ENCODE peak calls at places on chromosome 11, in seven cellular contexts. One of them, this sample, is unnamed.
A peak's percentile ranks its signal among the peaks of the same experiment; 100 is the strongest.

GRCh38 chr11:17932472-17932871 is 80.4 kb downstream of the SERGEF start:
- DNase-seq in K562: no peak
- DNase-seq in HCT116: no peak
- DNase-seq in HepG2: no peak
- DNase-seq in H1: no peak
- DNase-seq in SK-N-SH: no peak
- DNase-seq in GM12878: no peak
- DNase-seq in this sample: no peak

GRCh38 chr11:45333506-45333971 is 47.4 kb upstream of the SYT13 start:
- DNase-seq in GM12878: no peak
- DNase-seq in H1: peak; percentile 55
- DNase-seq in SK-N-SH: peak; percentile 29
- DNase-seq in HepG2: peak; percentile 15
- DNase-seq in K562: peak; percentile 74
- DNase-seq in HCT116: peak; percentile 23
- DNase-seq in this sample: no peak

GRCh38 chr11:123487157-123487744 is 57.2 kb downstream of the GRAMD1B start:
- DNase-seq in HepG2: no peak
- DNase-seq in H1: no peak
- DNase-seq in GM12878: no peak
- DNase-seq in SK-N-SH: no peak
- DNase-seq in K562: no peak
- DNase-seq in HCT116: no peak
- DNase-seq in this sample: no peak

GRCh38 chr11:127275771-127276170 is 275.2 kb upstream of the KIRREL3 start:
- DNase-seq in HCT116: no peak
- DNase-seq in H1: no peak
- DNase-seq in SK-N-SH: no peak
- DNase-seq in K562: no peak
- DNase-seq in HepG2: no peak
- DNase-seq in GM12878: no peak
- DNase-seq in this sample: no peak

GRCh38 chr11:27545035-27545434 is 38.5 kb upstream of the LIN7C start:
- DNase-seq in HCT116: no peak
- DNase-seq in H1: no peak
- DNase-seq in K562: no peak
- DNase-seq in SK-N-SH: no peak
- DNase-seq in GM12878: no peak
- DNase-seq in HepG2: no peak
- DNase-seq in this sample: no peak

GRCh38 chr11:116687458-116688201 is 85.2 kb downstream of the BUD13 start:
- DNase-seq in H1: peak; percentile 87
- DNase-seq in HCT116: no peak
- DNase-seq in GM12878: no peak
- DNase-seq in HepG2: peak; percentile 31
- DNase-seq in K562: no peak
- DNase-seq in SK-N-SH: peak; percentile 16
- DNase-seq in this sample: no peak

GRCh38 chr11:16895306-16895705 is 118.9 kb downstream of the PLEKHA7 start:
- DNase-seq in GM12878: no peak
- DNase-seq in H1: no peak
- DNase-seq in HepG2: no peak
- DNase-seq in SK-N-SH: no peak
- DNase-seq in HCT116: no peak
- DNase-seq in K562: no peak
- DNase-seq in this sample: no peak

GRCh38 chr11:65083134-65083833 is 556 bp downstream of the CDCA5 start:
- DNase-seq in HCT116: no peak
- DNase-seq in H1: no peak
- DNase-seq in HepG2: no peak
- DNase-seq in K562: no peak
- DNase-seq in GM12878: no peak
- DNase-seq in SK-N-SH: peak; percentile 24
- DNase-seq in this sample: no peak

GRCh38 chr11:76330651-76331050 is 50.3 kb downstream of the THAP12 start:
- DNase-seq in GM12878: no peak
- DNase-seq in SK-N-SH: no peak
- DNase-seq in HepG2: no peak
- DNase-seq in H1: no peak
- DNase-seq in K562: no peak
- DNase-seq in HCT116: no peak
- DNase-seq in this sample: no peak

GRCh38 chr11:76322593-76323341 is 58.2 kb downstream of the THAP12 start:
- DNase-seq in HepG2: no peak
- DNase-seq in H1: no peak
- DNase-seq in SK-N-SH: no peak
- DNase-seq in K562: no peak
- DNase-seq in GM12878: no peak
- DNase-seq in HCT116: no peak
- DNase-seq in this sample: no peak

GRCh38 chr11:18706330-18707243 is 8.0 kb downstream of the TMEM86A start:
- DNase-seq in H1: no peak
- DNase-seq in HepG2: no peak
- DNase-seq in GM12878: no peak
- DNase-seq in HCT116: no peak
- DNase-seq in SK-N-SH: peak; percentile 90
- DNase-seq in K562: no peak
- DNase-seq in this sample: no peak

GRCh38 chr11:88103337-88104206 is 71.7 kb downstream of the RAB38 start:
- DNase-seq in HCT116: peak; percentile 85
- DNase-seq in GM12878: peak; percentile 53
- DNase-seq in SK-N-SH: peak; percentile 15
- DNase-seq in HepG2: peak; percentile 52
- DNase-seq in H1: peak; percentile 65
- DNase-seq in K562: peak; percentile 60
- DNase-seq in this sample: no peak

GRCh38 chr11:125950696-125951645 is 5.1 kb downstream of the VSIG10L2 start:
- DNase-seq in HCT116: no peak
- DNase-seq in H1: no peak
- DNase-seq in K562: no peak
- DNase-seq in GM12878: no peak
- DNase-seq in SK-N-SH: peak; percentile 89
- DNase-seq in HepG2: no peak
- DNase-seq in this sample: peak; percentile 60

GRCh38 chr11:131975624-131976420 is 605.4 kb downstream of the NTM start:
- DNase-seq in SK-N-SH: no peak
- DNase-seq in HepG2: no peak
- DNase-seq in K562: no peak
- DNase-seq in HCT116: no peak
- DNase-seq in H1: no peak
- DNase-seq in GM12878: no peak
- DNase-seq in this sample: no peak

GRCh38 chr11:30149998-30150397 is 80.8 kb upstream of the FSHB start:
- DNase-seq in HepG2: no peak
- DNase-seq in SK-N-SH: no peak
- DNase-seq in HCT116: no peak
- DNase-seq in K562: no peak
- DNase-seq in H1: no peak
- DNase-seq in GM12878: no peak
- DNase-seq in this sample: no peak

GRCh38 chr11:30855383-30856006 is 269.3 kb upstream of the MPPED2 start:
- DNase-seq in HepG2: peak; percentile 2
- DNase-seq in H1: no peak
- DNase-seq in HCT116: no peak
- DNase-seq in K562: no peak
- DNase-seq in SK-N-SH: peak; percentile 12
- DNase-seq in GM12878: no peak
- DNase-seq in this sample: peak; percentile 45

GRCh38 chr11:45176996-45177395 is 30.6 kb downstream of the PRDM11 start:
- DNase-seq in GM12878: no peak
- DNase-seq in K562: no peak
- DNase-seq in H1: no peak
- DNase-seq in SK-N-SH: peak; percentile 70
- DNase-seq in HCT116: no peak
- DNase-seq in HepG2: no peak
- DNase-seq in this sample: no peak

GRCh38 chr11:134449713-134450112 is 37.7 kb upstream of the B3GAT1 start:
- DNase-seq in HepG2: no peak
- DNase-seq in GM12878: no peak
- DNase-seq in K562: no peak
- DNase-seq in H1: peak; percentile 65
- DNase-seq in SK-N-SH: no peak
- DNase-seq in HCT116: peak; percentile 4
- DNase-seq in this sample: peak; percentile 50

GRCh38 chr11:72569966-72570892 is 104.0 kb downstream of the PDE2A start:
- DNase-seq in GM12878: no peak
- DNase-seq in SK-N-SH: no peak
- DNase-seq in K562: no peak
- DNase-seq in H1: no peak
- DNase-seq in HCT116: no peak
- DNase-seq in HepG2: no peak
- DNase-seq in this sample: no peak

GRCh38 chr11:8087185-8087584 is 6.2 kb downstream of the TUB start:
- DNase-seq in H1: no peak
- DNase-seq in SK-N-SH: no peak
- DNase-seq in HCT116: no peak
- DNase-seq in HepG2: no peak
- DNase-seq in K562: no peak
- DNase-seq in GM12878: no peak
- DNase-seq in this sample: no peak

GRCh38 chr11:73429121-73429740 is 53.0 kb downstream of the RELT start:
- DNase-seq in HCT116: no peak
- DNase-seq in SK-N-SH: no peak
- DNase-seq in HepG2: no peak
- DNase-seq in H1: no peak
- DNase-seq in K562: no peak
- DNase-seq in GM12878: no peak
- DNase-seq in this sample: no peak

GRCh38 chr11:69243496-69244200 is 50.3 kb upstream of the MYEOV start:
- DNase-seq in K562: no peak
- DNase-seq in HepG2: no peak
- DNase-seq in H1: no peak
- DNase-seq in GM12878: no peak
- DNase-seq in HCT116: no peak
- DNase-seq in SK-N-SH: no peak
- DNase-seq in this sample: no peak

GRCh38 chr11:79179087-79179486 is 261.7 kb downstream of the TENM4 start:
- DNase-seq in K562: no peak
- DNase-seq in HCT116: no peak
- DNase-seq in HepG2: no peak
- DNase-seq in GM12878: no peak
- DNase-seq in H1: no peak
- DNase-seq in SK-N-SH: no peak
- DNase-seq in this sample: no peak

DNA sequence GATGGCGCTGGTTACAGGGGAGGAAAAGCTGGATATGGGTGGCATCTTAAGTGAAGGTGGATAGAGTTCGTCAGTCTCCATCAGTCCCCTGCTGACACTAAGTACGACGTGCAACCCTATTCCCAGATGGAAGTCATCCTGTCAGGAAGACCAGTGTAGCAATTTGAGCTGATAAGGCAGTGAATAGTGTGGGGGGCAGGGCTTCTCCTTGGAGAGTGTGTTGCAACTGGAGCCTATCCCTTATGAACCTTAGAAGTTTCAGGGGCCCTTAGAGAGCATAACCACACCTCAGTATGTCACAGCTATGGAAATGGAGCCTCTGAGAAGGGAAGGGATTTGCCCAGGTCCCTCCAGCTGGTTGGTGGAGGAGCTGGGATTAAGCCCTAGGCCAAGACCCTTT is 36.1 kb upstream of the ANKK1 start:
- DNase-seq in K562: no peak
- DNase-seq in GM12878: no peak
- DNase-seq in SK-N-SH: no peak
- DNase-seq in HCT116: no peak
- DNase-seq in HepG2: no peak
- DNase-seq in H1: no peak
- DNase-seq in this sample: no peak
- TF ChIP-seq JUND in K562: no peak
- TF ChIP-seq JUND in GM12878: no peak
- TF ChIP-seq JUND in SK-N-SH: no peak
- TF ChIP-seq JUND in HCT116: no peak
- TF ChIP-seq JUND in HepG2: no peak
- TF ChIP-seq JUND in H1: no peak
- TF ChIP-seq JUND in this sample: no peak

DNA sequence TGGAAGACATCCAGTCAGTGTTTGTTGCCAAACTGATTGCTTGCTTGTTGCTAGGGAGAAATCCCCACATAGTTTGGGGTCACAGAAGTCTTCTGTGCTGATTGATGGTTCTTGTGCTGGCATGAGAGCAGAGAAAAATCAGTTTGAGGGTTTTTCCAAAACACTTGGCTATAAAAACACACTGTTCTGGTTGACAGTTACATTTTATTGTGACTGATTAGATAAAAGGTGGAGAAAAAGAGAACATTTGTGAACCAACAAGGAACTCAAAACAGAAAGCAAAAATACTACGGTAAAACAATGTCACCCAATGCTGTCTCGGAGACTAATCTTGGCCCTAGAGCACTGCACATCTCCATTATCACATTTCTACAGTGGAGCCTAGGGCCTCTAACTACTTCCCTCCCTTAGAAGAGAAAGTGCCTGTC is 14.4 kb upstream of the EIF4G2 start:
- DNase-seq in K562: peak; percentile 50
- DNase-seq in HCT116: no peak
- DNase-seq in GM12878: peak; percentile 15
- DNase-seq in H1: no peak
- DNase-seq in HepG2: no peak
- DNase-seq in SK-N-SH: no peak
- DNase-seq in this sample: no peak
- TF ChIP-seq JUND in K562: no peak
- TF ChIP-seq JUND in HCT116: no peak
- TF ChIP-seq JUND in GM12878: no peak
- TF ChIP-seq JUND in H1: no peak
- TF ChIP-seq JUND in HepG2: no peak
- TF ChIP-seq JUND in SK-N-SH: no peak
- TF ChIP-seq JUND in this sample: no peak

DNA sequence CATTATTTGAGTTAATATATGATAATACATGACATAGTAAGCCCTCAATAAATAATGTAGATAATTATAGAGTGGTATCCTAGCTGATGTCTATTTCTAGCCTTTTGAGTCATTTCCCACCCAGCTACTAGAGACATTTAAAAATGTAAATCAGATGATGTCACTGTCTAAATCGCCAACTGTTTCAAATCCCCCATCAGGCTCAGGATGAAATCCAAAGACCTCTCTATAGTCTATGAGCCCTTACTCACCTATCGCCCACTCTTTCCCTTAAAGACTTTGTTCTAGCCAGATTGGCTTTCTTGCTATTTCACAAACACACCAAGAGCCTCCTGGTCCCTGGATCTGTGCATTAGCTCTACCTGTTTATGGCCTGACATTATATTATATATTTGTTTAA is 135.4 kb upstream of the PLET1 start:
- DNase-seq in H1: no peak
- DNase-seq in HepG2: no peak
- DNase-seq in SK-N-SH: no peak
- DNase-seq in HCT116: no peak
- DNase-seq in GM12878: no peak
- DNase-seq in K562: no peak
- DNase-seq in this sample: no peak
- TF ChIP-seq JUND in H1: no peak
- TF ChIP-seq JUND in HepG2: no peak
- TF ChIP-seq JUND in SK-N-SH: no peak
- TF ChIP-seq JUND in HCT116: no peak
- TF ChIP-seq JUND in GM12878: no peak
- TF ChIP-seq JUND in K562: no peak
- TF ChIP-seq JUND in this sample: no peak

DNA sequence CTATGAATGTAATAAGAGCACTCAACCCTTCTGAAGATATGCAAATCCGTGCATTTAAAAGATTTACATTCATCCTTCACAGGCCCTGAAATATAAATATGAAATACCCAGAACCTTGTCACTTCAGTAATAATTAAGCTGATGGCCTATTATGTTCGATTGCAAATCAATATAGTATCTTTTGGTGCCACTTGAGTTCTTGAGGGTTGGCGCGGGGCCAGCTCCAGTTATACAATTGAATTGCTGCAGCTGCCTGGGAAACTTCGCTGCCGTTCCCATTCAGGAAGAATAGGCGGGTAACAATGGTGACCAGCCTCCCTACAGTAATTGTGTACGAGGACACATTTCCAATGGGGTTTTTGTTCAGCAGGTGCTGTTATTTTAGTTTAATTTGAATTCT is 451.1 kb downstream of the INSC start:
- DNase-seq in HCT116: no peak
- DNase-seq in GM12878: no peak
- DNase-seq in H1: peak; percentile 26
- DNase-seq in SK-N-SH: no peak
- DNase-seq in K562: no peak
- DNase-seq in HepG2: no peak
- DNase-seq in this sample: no peak
- TF ChIP-seq JUND in HCT116: no peak
- TF ChIP-seq JUND in GM12878: no peak
- TF ChIP-seq JUND in H1: no peak
- TF ChIP-seq JUND in SK-N-SH: no peak
- TF ChIP-seq JUND in K562: no peak
- TF ChIP-seq JUND in HepG2: no peak
- TF ChIP-seq JUND in this sample: no peak